ENCODE peak calls at places on chromosomes 13 and 19, in ten cellular contexts. H is K562, B is prostate gland, Y is body of pancreas, C is breast epithelium, D is esophagus muscularis mucosa, E is gastrocnemius medialis, O is tibial nerve, K is right lobe of liver, I is heart left ventricle. W is an unnamed sample. For H3K4me1, the result is how much of the 10 kb centered on the place peaks cover.

GRCh38 chr13:45859682-45860081 is 8.1 kb upstream of the SIAH3 start:
- DNase-seq in I (no peak), K (no peak), C (no peak), Y (no peak), O (no peak), D (peak), E (no peak), B (no peak), H (no peak), W (no peak)

GRCh38 chr19:48874309-48875135 is 2.3 kb downstream of the PPP1R15A start:
- DNase-seq in B (no peak), O (peak), D (no peak), E (no peak), C (no peak), K (no peak), Y (peak), H (peak), I (peak), W (no peak)

GRCh38 chr13:106400282-106400681 is 135.2 kb downstream of the EFNB2 start:
- DNase-seq in H (no peak), Y (no peak), I (no peak), E (no peak), C (no peak), B (no peak), K (no peak), O (no peak), D (no peak), W (no peak)

GRCh38 chr13:112366907-112367646 is 9.1 kb upstream of the SPACA7 start:
- DNase-seq in C (no peak), O (no peak), I (no peak), K (no peak), B (no peak), E (no peak), D (peak), H (no peak), Y (no peak), W (no peak)

GRCh38 chr19:18109731-18110671 is 12.4 kb downstream of the MAST3 start:
- DNase-seq in B (no peak), Y (peak), C (no peak), I (peak), D (no peak), E (no peak), O (no peak), K (peak), H (peak), W (peak)

GRCh38 chr13:80047406-80047805 is 293.5 kb downstream of the SPRY2 start:
- DNase-seq in I (no peak), B (peak), E (no peak), K (no peak), O (no peak), C (no peak), Y (peak), D (no peak), H (no peak), W (no peak)

GRCh38 chr13:46232281-46232680 is 20.6 kb downstream of the LRRC63 start:
- DNase-seq in B (no peak), Y (no peak), D (no peak), K (no peak), E (no peak), C (no peak), O (no peak), I (no peak), H (no peak), W (no peak)

GRCh38 chr13:23509781-23510543 is 60.2 kb upstream of the TNFRSF19 start:
- DNase-seq in O (no peak), C (no peak), D (no peak), I (no peak), Y (no peak), E (no peak), B (no peak), K (no peak), H (no peak), W (no peak)

GRCh38 chr19:18942692-18943091 is 1.7 kb upstream of the HOMER3 start:
- DNase-seq in Y (no peak), D (no peak), C (no peak), E (no peak), K (no peak), I (no peak), B (no peak), O (no peak), H (no peak), W (no peak)

GRCh38 chr19:14113762-14114414 is 3.7 kb downstream of the PRKACA start:
- DNase-seq in I (peak), O (no peak), D (no peak), Y (peak), C (no peak), K (peak), E (peak), H (peak), B (no peak), W (peak)

GRCh38 chr19:38164526-38164925 is 59.5 kb downstream of the DPF1 start:
- DNase-seq in I (no peak), Y (no peak), D (no peak), K (no peak), C (no peak), H (no peak), E (no peak), B (no peak), O (no peak), W (no peak)

DNA sequence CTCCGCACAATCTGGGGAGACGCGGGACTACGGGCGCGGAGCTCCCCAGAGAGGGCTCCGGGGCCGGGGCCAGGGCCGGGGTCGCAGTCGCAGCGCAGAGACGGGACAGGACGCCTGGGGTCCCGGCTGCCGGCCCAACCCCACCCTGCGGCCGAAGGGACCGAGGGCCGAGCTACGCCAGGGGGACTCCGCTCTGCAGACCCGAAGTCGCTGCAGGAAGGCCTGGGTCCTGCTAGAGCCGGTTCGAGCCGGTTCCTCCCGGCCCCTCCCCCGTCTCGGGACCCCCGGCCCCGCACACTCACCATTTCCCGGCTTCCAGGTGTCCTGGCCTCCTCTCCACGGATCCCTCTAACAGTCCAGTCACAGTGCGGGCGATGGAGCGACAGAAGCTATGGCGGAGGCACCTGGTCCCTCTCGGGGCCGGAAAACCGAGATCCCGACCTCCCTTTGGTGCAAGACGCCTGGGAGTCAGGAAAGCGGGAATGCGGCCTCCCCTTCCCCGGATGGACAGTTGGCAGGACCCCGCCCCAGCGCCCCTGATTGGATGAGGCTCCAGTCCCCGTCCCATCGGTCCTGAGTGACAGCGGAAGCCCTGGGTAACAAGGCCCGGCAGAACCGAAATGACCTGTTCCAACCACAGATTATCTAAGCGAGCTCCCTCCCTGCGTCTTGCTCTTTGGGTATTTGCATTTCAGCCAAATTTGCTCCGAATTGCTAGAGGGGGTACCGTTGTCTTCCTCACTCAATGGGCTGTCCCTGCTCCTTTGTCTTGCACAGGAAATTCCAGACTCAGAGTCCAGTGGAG is at the start of gene ZNF625:
- DNase-seq in I (peak), E (peak), D (peak), B (peak), Y (peak), C (peak), O (peak), K (peak), H (no peak), W (peak)
- TF ChIP-seq POLR2A in I (peak), E (no peak), D (no peak), B (peak), Y (peak), C (no peak), O (no peak), K (no peak), H (no peak), W (peak)

DNA sequence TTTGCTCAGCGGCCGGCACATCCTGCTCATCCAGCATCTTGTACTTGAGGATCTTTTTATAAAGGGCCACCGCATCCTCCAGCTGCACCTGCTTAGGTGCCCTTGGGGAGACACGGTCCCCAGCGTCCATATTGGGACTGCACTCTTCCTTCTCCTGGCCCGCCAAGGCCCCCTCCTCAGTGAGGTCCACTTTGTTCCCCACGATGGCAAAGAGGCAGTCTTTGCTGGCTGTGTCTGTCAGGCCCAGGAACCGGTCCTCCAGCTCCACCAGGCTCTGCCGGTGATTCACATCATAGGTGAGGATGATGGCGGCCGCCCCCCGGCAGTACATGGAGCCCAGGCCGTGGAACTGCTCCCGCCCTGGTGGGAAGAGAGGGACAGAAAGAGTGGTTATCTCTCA is 37.7 kb downstream of the RAB20 start:
- DNase-seq in B (no peak), C (no peak), O (no peak), I (no peak), D (no peak), H (no peak), E (no peak), K (no peak), Y (no peak), W (no peak)
- H3K4me1 ChIP-seq in B (under half), C (under half), O (under half), I (half or more), D (half or more), H (under half), E (under half), K (half or more), Y (half or more), W (half or more)

GRCh38 chr19:40416918-40417713 is 3.9 kb upstream of the PRX start:
- DNase-seq in H (peak), I (no peak), C (no peak), K (no peak), E (no peak), Y (no peak), D (no peak), B (no peak), O (peak), W (peak)
- TF ChIP-seq POLR2A in H (peak), I (peak), C (peak), K (peak), E (peak), Y (no peak), D (no peak), B (peak), O (no peak), W (no peak)

GRCh38 chr13:32977321-32977720 is 38.9 kb upstream of the KL start:
- DNase-seq in H (no peak), K (no peak), E (no peak), Y (no peak), O (no peak), I (no peak), D (no peak), B (no peak), C (no peak), W (no peak)
- H3K4me1 ChIP-seq in H (under half), K (under half), E (under half), Y (under half), O (under half), I (under half), D (under half), B (under half), C (under half), W (under half)

GRCh38 chr13:44756411-44756810 is 180.3 kb upstream of the TSC22D1 start:
- DNase-seq in Y (no peak), I (no peak), O (no peak), E (no peak), C (no peak), B (no peak), D (no peak), K (no peak), H (no peak), W (no peak)
- TF ChIP-seq POLR2A in Y (no peak), I (no peak), O (no peak), E (no peak), C (no peak), B (no peak), D (no peak), K (no peak), H (no peak), W (no peak)

DNA sequence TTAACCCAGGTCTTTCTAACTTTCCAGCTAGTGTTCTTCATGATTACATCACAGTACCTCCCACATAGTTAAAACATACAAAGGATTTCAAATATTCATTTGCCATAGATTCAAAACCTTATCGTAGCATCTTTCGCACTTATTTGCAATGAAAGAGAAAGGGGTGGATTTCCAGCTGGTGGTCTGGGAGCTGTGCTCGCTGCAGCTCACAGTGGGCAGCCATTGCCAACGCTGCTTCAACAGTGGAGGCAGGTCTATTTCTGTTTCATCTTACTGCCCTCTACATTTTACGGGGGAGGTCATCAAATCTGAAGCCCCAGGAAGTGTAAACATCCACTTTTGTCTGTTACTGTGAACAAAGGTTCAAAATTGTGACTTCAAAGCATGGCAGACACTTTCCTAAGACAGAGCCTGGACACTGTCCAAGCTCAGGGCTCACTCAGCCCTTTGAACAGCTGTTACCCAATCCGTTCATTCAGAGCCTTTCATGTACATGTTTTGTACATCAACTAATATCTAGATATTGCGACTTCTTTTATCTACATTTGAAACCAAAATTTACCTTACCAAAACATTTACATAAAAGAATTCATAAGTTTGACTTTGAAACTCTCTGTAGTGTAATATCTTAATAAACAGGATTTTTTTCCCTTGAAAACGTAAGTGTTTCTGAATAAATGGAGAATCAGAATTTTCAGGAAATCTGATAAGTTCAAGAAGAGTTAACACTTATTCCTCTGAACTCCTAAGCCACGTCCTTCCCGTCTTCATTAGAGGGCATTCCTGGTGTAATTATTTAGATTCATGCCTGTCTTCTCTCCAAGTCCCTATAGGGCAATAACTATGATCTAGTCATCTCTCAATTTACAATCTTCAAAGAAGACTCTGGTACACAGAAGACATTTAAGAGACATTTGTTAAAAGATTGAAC is 25.1 kb downstream of the STARD13 start:
- DNase-seq in C (no peak), D (no peak), O (no peak), B (no peak), Y (peak), K (peak), I (no peak), E (no peak), H (no peak), W (no peak)
- H3K4me1 ChIP-seq in C (under half), D (half or more), O (under half), B (under half), Y (half or more), K (under half), I (half or more), E (half or more), H (under half), W (under half)

DNA sequence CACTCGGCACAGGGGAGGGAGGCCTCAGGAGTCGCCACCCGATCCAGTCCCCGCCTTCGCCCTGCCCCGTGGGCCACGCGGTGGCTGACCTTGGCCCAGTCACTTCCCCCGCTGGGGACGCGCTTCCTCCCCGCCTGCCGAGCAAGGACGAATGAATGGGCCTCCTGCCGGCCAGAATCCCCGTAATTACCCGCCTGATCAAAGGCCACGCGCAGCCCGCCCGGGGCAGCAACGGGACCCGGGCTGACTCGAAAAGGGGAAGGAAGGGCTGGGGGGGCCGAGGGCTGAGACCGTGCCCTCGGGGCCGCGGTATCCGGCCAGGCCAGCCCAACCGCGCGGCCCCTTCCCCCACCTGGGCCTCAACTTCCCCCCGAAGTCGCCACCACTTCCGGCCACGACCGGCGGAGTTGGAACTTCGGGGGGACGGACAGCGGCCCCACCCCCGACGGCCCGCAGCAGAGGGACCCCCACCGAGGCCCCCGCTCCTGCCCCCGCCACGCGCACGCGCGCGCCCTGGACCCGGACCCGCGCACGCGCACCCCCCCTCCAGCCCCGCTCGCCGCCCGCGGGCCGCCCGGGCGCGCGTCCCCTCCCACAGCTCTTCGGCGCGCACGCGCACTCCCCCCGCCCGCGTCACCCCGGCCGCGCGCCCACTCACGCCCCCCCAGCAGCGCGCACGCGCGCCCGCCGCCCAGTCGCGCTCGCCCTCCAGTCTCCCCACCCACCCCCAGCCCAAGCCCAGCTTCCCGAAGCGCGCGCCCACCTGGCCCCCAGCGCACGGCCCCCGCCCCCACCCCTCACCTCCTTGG is 520 bp downstream of the ZNF787 start:
- DNase-seq in C (no peak), I (peak), E (peak), Y (peak), O (peak), K (peak), B (peak), H (peak), D (no peak), W (peak)
- TF ChIP-seq POLR2A in C (no peak), I (peak), E (peak), Y (peak), O (no peak), K (peak), B (no peak), H (peak), D (no peak), W (no peak)

DNA sequence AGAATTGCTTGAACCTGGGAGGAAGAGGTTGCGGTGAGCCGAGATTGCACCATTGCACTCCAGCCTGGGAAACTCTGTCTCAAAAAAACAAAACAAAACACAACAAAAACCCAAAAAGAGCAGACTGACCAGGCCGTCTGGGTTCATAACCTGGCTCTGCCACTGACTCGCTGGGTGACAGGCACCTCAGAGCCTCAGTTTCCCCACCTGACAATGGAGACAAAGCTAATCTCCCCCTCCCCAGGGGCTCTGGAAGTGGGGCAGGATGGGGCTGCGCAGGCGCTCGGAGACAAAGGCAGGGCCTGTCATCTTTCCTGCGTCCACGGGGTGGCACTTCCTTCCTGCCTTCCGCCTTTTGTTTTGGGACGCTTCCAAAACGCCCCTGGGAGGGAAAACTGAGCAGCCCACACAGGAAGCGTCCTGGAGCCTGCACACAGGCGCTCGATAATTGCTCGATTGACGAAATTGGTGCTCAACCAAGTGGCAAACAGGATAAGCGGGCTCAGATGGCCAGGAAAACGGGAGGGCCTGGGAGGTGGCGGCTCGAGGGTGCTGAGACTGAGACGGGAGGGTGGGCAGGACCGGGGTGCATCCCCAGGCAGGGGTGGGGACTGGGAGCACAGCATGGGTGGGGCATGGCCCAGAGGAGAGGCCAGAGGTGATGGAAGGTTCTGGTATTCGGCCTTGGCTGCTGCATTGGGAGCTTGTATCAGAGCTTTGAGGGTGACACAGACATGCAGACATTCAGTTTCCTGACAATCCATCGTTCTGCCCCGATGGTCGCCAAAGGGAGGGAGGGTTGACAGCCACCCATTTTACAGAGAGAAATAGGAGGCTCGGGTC is 17.8 kb downstream of the SPC24 start:
- DNase-seq in H (peak), E (peak), I (peak), K (peak), D (peak), B (peak), O (peak), Y (peak), C (peak), W (peak)
- H3K4me1 ChIP-seq in H (under half), E (under half), I (under half), K (under half), D (half or more), B (under half), O (under half), Y (half or more), C (under half), W (half or more)